ENCODE peak calls at places on chromosomes 13 and 19, in nine cellular contexts. One of them, this sample, is unnamed.

GRCh38 chr19:2594319-2594718 is 108.2 kb downstream of the GNG7 start:
- DNase-seq in EL: no peak
- DNase-seq in HTR-8/SVneo: no peak
- DNase-seq in kidney: no peak
- DNase-seq in left cardiac atrium: no peak
- DNase-seq in neural crest cell: no peak
- DNase-seq in heart left ventricle: no peak
- DNase-seq in H4: no peak
- DNase-seq in AG09319: no peak
- DNase-seq in this sample: no peak

GRCh38 chr13:41587490-41587889 is 130.1 kb downstream of the RGCC start:
- DNase-seq in EL: no peak
- DNase-seq in HTR-8/SVneo: no peak
- DNase-seq in kidney: no peak
- DNase-seq in left cardiac atrium: no peak
- DNase-seq in neural crest cell: no peak
- DNase-seq in heart left ventricle: no peak
- DNase-seq in H4: no peak
- DNase-seq in AG09319: no peak
- DNase-seq in this sample: no peak

GRCh38 chr13:75717525-75717924 is 81.4 kb downstream of the LMO7 start:
- DNase-seq in EL: no peak
- DNase-seq in HTR-8/SVneo: no peak
- DNase-seq in kidney: no peak
- DNase-seq in left cardiac atrium: no peak
- DNase-seq in neural crest cell: no peak
- DNase-seq in heart left ventricle: no peak
- DNase-seq in H4: no peak
- DNase-seq in AG09319: no peak
- DNase-seq in this sample: no peak

GRCh38 chr13:53321301-53321700 is 292.7 kb downstream of the OLFM4 start:
- DNase-seq in EL: no peak
- DNase-seq in HTR-8/SVneo: no peak
- DNase-seq in kidney: no peak
- DNase-seq in left cardiac atrium: no peak
- DNase-seq in neural crest cell: no peak
- DNase-seq in heart left ventricle: no peak
- DNase-seq in H4: no peak
- DNase-seq in AG09319: no peak
- DNase-seq in this sample: no peak

GRCh38 chr19:48745208-48745995 is 1.3 kb downstream of the IZUMO1 start:
- DNase-seq in EL: peak; percentile 77
- DNase-seq in HTR-8/SVneo: peak; percentile 56
- DNase-seq in kidney: no peak
- DNase-seq in left cardiac atrium: peak; percentile 62
- DNase-seq in neural crest cell: peak; percentile 50
- DNase-seq in heart left ventricle: peak; percentile 69
- DNase-seq in H4: peak; percentile 58
- DNase-seq in AG09319: no peak
- DNase-seq in this sample: no peak

GRCh38 chr13:108921238-108921637 is 291.8 kb downstream of the MYO16 start:
- DNase-seq in EL: no peak
- DNase-seq in HTR-8/SVneo: no peak
- DNase-seq in kidney: no peak
- DNase-seq in left cardiac atrium: no peak
- DNase-seq in neural crest cell: no peak
- DNase-seq in heart left ventricle: no peak
- DNase-seq in H4: no peak
- DNase-seq in AG09319: no peak
- DNase-seq in this sample: no peak

GRCh38 chr13:61664821-61665705 is 249.4 kb upstream of the PCDH20 start:
- DNase-seq in EL: no peak
- DNase-seq in HTR-8/SVneo: no peak
- DNase-seq in kidney: peak; percentile 24
- DNase-seq in left cardiac atrium: no peak
- DNase-seq in neural crest cell: peak; percentile 4
- DNase-seq in heart left ventricle: no peak
- DNase-seq in H4: peak; percentile 6
- DNase-seq in AG09319: no peak
- DNase-seq in this sample: no peak

GRCh38 chr19:48258350-48258749 is 2.6 kb upstream of the CARD8 start:
- DNase-seq in EL: peak; percentile 43
- DNase-seq in HTR-8/SVneo: no peak
- DNase-seq in kidney: no peak
- DNase-seq in left cardiac atrium: no peak
- DNase-seq in neural crest cell: no peak
- DNase-seq in heart left ventricle: no peak
- DNase-seq in H4: no peak
- DNase-seq in AG09319: no peak
- DNase-seq in this sample: no peak

GRCh38 chr13:36850790-36851438 is 31.9 kb downstream of the RFXAP start:
- DNase-seq in EL: peak; percentile 11
- DNase-seq in HTR-8/SVneo: no peak
- DNase-seq in kidney: no peak
- DNase-seq in left cardiac atrium: no peak
- DNase-seq in neural crest cell: no peak
- DNase-seq in heart left ventricle: no peak
- DNase-seq in H4: no peak
- DNase-seq in AG09319: no peak
- DNase-seq in this sample: no peak

GRCh38 chr13:63607153-63607552 is 2191.5 kb upstream of the PCDH20 start:
- DNase-seq in EL: no peak
- DNase-seq in HTR-8/SVneo: no peak
- DNase-seq in kidney: no peak
- DNase-seq in left cardiac atrium: no peak
- DNase-seq in neural crest cell: no peak
- DNase-seq in heart left ventricle: no peak
- DNase-seq in H4: no peak
- DNase-seq in AG09319: no peak
- DNase-seq in this sample: no peak

GRCh38 chr19:46391296-46392251 is 21.8 kb downstream of the CCDC8 start:
- DNase-seq in EL: no peak
- DNase-seq in HTR-8/SVneo: no peak
- DNase-seq in kidney: peak; percentile 61
- DNase-seq in left cardiac atrium: no peak
- DNase-seq in neural crest cell: no peak
- DNase-seq in heart left ventricle: no peak
- DNase-seq in H4: no peak
- DNase-seq in AG09319: no peak
- DNase-seq in this sample: no peak

GRCh38 chr13:81987159-81987558 is 1646.2 kb upstream of the SPRY2 start:
- DNase-seq in EL: no peak
- DNase-seq in HTR-8/SVneo: no peak
- DNase-seq in kidney: no peak
- DNase-seq in left cardiac atrium: no peak
- DNase-seq in neural crest cell: no peak
- DNase-seq in heart left ventricle: no peak
- DNase-seq in H4: no peak
- DNase-seq in AG09319: no peak
- DNase-seq in this sample: no peak

GRCh38 chr19:447816-448546 is 12.9 kb downstream of the SHC2 start:
- DNase-seq in EL: no peak
- DNase-seq in HTR-8/SVneo: no peak
- DNase-seq in kidney: peak; percentile 67
- DNase-seq in left cardiac atrium: no peak
- DNase-seq in neural crest cell: no peak
- DNase-seq in heart left ventricle: peak; percentile 47
- DNase-seq in H4: no peak
- DNase-seq in AG09319: no peak
- DNase-seq in this sample: peak; percentile 51